ENCODE peak calls at places on chromosome 12, in eight cellular contexts. One of them, this sample, is unnamed.

GRCh38 chr12:62813031-62813829 is 121.7 kb downstream of the PPM1H start:
- DNase-seq in HepG2: no peak
- DNase-seq in fibroblast of the aortic adventitia: peak
- DNase-seq in AG04449: no peak
- DNase-seq in lower leg skin: peak
- DNase-seq in pancreas: peak
- DNase-seq in fibroblast of pulmonary artery: peak
- DNase-seq in astrocyte of the cerebellum: peak
- DNase-seq in this sample: peak

GRCh38 chr12:74539765-74540526 is 2.3 kb downstream of the ATXN7L3B start:
- DNase-seq in HepG2: no peak
- DNase-seq in fibroblast of the aortic adventitia: peak
- DNase-seq in AG04449: no peak
- DNase-seq in lower leg skin: no peak
- DNase-seq in pancreas: no peak
- DNase-seq in fibroblast of pulmonary artery: no peak
- DNase-seq in astrocyte of the cerebellum: no peak
- DNase-seq in this sample: no peak

GRCh38 chr12:44968960-44969359 is 81.9 kb downstream of the DBX2 start:
- DNase-seq in HepG2: no peak
- DNase-seq in fibroblast of the aortic adventitia: no peak
- DNase-seq in AG04449: no peak
- DNase-seq in lower leg skin: no peak
- DNase-seq in pancreas: no peak
- DNase-seq in fibroblast of pulmonary artery: no peak
- DNase-seq in astrocyte of the cerebellum: no peak
- DNase-seq in this sample: no peak

GRCh38 chr12:40055227-40055579 is 50.7 kb downstream of the SLC2A13 start:
- DNase-seq in HepG2: no peak
- DNase-seq in fibroblast of the aortic adventitia: no peak
- DNase-seq in AG04449: no peak
- DNase-seq in lower leg skin: no peak
- DNase-seq in pancreas: no peak
- DNase-seq in fibroblast of pulmonary artery: peak
- DNase-seq in astrocyte of the cerebellum: no peak
- DNase-seq in this sample: no peak

GRCh38 chr12:6062427-6063378 is 61.8 kb downstream of the VWF start:
- DNase-seq in HepG2: peak
- DNase-seq in fibroblast of the aortic adventitia: peak
- DNase-seq in AG04449: no peak
- DNase-seq in lower leg skin: no peak
- DNase-seq in pancreas: peak
- DNase-seq in fibroblast of pulmonary artery: peak
- DNase-seq in astrocyte of the cerebellum: no peak
- DNase-seq in this sample: no peak

GRCh38 chr12:116123511-116124258 is 153.8 kb downstream of the MED13L start:
- DNase-seq in HepG2: no peak
- DNase-seq in fibroblast of the aortic adventitia: peak
- DNase-seq in AG04449: no peak
- DNase-seq in lower leg skin: peak
- DNase-seq in pancreas: peak
- DNase-seq in fibroblast of pulmonary artery: peak
- DNase-seq in astrocyte of the cerebellum: peak
- DNase-seq in this sample: no peak

GRCh38 chr12:22051114-22051698 is 5.2 kb downstream of the CMAS start:
- DNase-seq in HepG2: no peak
- DNase-seq in fibroblast of the aortic adventitia: no peak
- DNase-seq in AG04449: no peak
- DNase-seq in lower leg skin: no peak
- DNase-seq in pancreas: no peak
- DNase-seq in fibroblast of pulmonary artery: no peak
- DNase-seq in astrocyte of the cerebellum: no peak
- DNase-seq in this sample: no peak

GRCh38 chr12:119693006-119693405 is 25.1 kb downstream of the PRKAB1 start:
- DNase-seq in HepG2: no peak
- DNase-seq in fibroblast of the aortic adventitia: peak
- DNase-seq in AG04449: peak
- DNase-seq in lower leg skin: no peak
- DNase-seq in pancreas: peak
- DNase-seq in fibroblast of pulmonary artery: peak
- DNase-seq in astrocyte of the cerebellum: peak
- DNase-seq in this sample: peak

GRCh38 chr12:128165387-128165786 is 101.6 kb upstream of the TMEM132C start:
- DNase-seq in HepG2: no peak
- DNase-seq in fibroblast of the aortic adventitia: no peak
- DNase-seq in AG04449: no peak
- DNase-seq in lower leg skin: no peak
- DNase-seq in pancreas: no peak
- DNase-seq in fibroblast of pulmonary artery: no peak
- DNase-seq in astrocyte of the cerebellum: no peak
- DNase-seq in this sample: no peak

GRCh38 chr12:484096-484495 is 24.4 kb downstream of the B4GALNT3 start:
- DNase-seq in HepG2: no peak
- DNase-seq in fibroblast of the aortic adventitia: no peak
- DNase-seq in AG04449: no peak
- DNase-seq in lower leg skin: no peak
- DNase-seq in pancreas: no peak
- DNase-seq in fibroblast of pulmonary artery: no peak
- DNase-seq in astrocyte of the cerebellum: no peak
- DNase-seq in this sample: no peak

GRCh38 chr12:79161249-79161934 is 296.8 kb downstream of the SYT1 start:
- DNase-seq in HepG2: no peak
- DNase-seq in fibroblast of the aortic adventitia: no peak
- DNase-seq in AG04449: no peak
- DNase-seq in lower leg skin: no peak
- DNase-seq in pancreas: no peak
- DNase-seq in fibroblast of pulmonary artery: no peak
- DNase-seq in astrocyte of the cerebellum: no peak
- DNase-seq in this sample: no peak

DNA sequence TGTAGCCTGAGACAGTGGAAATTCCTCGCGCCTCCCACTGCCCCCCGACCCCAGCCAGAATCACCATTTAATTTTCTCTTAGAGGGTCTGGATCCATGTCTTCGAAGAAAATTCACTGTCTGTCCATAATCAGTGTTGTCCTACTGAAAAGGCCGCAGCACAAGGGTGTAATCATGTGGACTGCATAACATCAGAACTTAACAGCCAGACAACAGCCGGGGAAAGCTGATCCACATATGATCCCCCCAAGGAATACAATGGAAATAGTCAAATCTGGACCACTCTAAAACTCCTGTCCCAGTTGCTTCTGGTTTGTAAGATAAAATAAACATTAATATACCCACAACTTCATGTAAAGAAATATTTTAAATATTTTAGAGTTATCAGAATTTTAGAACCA is 177.5 kb downstream of the SSPN start:
- DNase-seq in HepG2: no peak
- DNase-seq in fibroblast of the aortic adventitia: no peak
- DNase-seq in AG04449: no peak
- DNase-seq in lower leg skin: no peak
- DNase-seq in pancreas: no peak
- DNase-seq in fibroblast of pulmonary artery: no peak
- DNase-seq in astrocyte of the cerebellum: no peak
- DNase-seq in this sample: no peak
- TF ChIP-seq CTCF in HepG2: no peak
- TF ChIP-seq CTCF in fibroblast of the aortic adventitia: no peak
- TF ChIP-seq CTCF in AG04449: no peak
- TF ChIP-seq CTCF in lower leg skin: no peak
- TF ChIP-seq CTCF in pancreas: no peak
- TF ChIP-seq CTCF in fibroblast of pulmonary artery: no peak
- TF ChIP-seq CTCF in astrocyte of the cerebellum: no peak
- TF ChIP-seq CTCF in this sample: no peak

DNA sequence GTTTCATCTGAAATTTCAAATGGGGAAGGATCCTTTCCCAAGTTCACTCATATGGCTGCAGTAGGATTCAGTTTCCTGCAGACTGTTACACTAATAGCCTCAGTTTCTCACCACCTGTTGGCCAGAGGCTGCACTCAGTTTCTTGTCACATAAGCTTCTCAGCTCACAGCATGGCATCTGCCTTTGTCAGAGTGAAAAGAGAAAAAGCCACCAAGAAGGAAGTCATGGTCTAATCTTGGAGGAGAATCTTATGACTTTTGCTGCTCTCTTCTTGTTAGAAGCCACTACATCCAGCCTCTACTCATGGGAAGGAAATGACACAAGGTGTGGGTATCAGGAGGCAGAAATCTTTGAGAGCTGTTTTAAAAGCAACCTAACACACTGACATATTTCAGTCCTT is 39.4 kb upstream of the BTG1 start:
- DNase-seq in HepG2: no peak
- DNase-seq in fibroblast of the aortic adventitia: no peak
- DNase-seq in AG04449: no peak
- DNase-seq in lower leg skin: no peak
- DNase-seq in pancreas: no peak
- DNase-seq in fibroblast of pulmonary artery: no peak
- DNase-seq in astrocyte of the cerebellum: no peak
- DNase-seq in this sample: no peak
- TF ChIP-seq CTCF in HepG2: no peak
- TF ChIP-seq CTCF in fibroblast of the aortic adventitia: no peak
- TF ChIP-seq CTCF in AG04449: no peak
- TF ChIP-seq CTCF in lower leg skin: no peak
- TF ChIP-seq CTCF in pancreas: no peak
- TF ChIP-seq CTCF in fibroblast of pulmonary artery: no peak
- TF ChIP-seq CTCF in astrocyte of the cerebellum: no peak
- TF ChIP-seq CTCF in this sample: no peak

GRCh38 chr12:46384451-46385301 is 12.1 kb upstream of the SLC38A2 start:
- DNase-seq in HepG2: no peak
- DNase-seq in fibroblast of the aortic adventitia: peak
- DNase-seq in AG04449: no peak
- DNase-seq in lower leg skin: no peak
- DNase-seq in pancreas: no peak
- DNase-seq in fibroblast of pulmonary artery: peak
- DNase-seq in astrocyte of the cerebellum: no peak
- DNase-seq in this sample: no peak

GRCh38 chr12:46382974-46383653 is 10.5 kb upstream of the SLC38A2 start:
- DNase-seq in HepG2: peak
- DNase-seq in fibroblast of the aortic adventitia: peak
- DNase-seq in AG04449: no peak
- DNase-seq in lower leg skin: peak
- DNase-seq in pancreas: peak
- DNase-seq in fibroblast of pulmonary artery: peak
- DNase-seq in astrocyte of the cerebellum: peak
- DNase-seq in this sample: peak

GRCh38 chr12:46382425-46382973 is 9.9 kb upstream of the SLC38A2 start:
- DNase-seq in HepG2: no peak
- DNase-seq in fibroblast of the aortic adventitia: no peak
- DNase-seq in AG04449: no peak
- DNase-seq in lower leg skin: no peak
- DNase-seq in pancreas: peak
- DNase-seq in fibroblast of pulmonary artery: no peak
- DNase-seq in astrocyte of the cerebellum: no peak
- DNase-seq in this sample: no peak

GRCh38 chr12:46385439-46385838 is 12.9 kb upstream of the SLC38A2 start:
- DNase-seq in HepG2: peak
- DNase-seq in fibroblast of the aortic adventitia: no peak
- DNase-seq in AG04449: no peak
- DNase-seq in lower leg skin: no peak
- DNase-seq in pancreas: no peak
- DNase-seq in fibroblast of pulmonary artery: no peak
- DNase-seq in astrocyte of the cerebellum: no peak
- DNase-seq in this sample: no peak

GRCh38 chr12:46383654-46384450 is 11.3 kb upstream of the SLC38A2 start:
- DNase-seq in HepG2: peak
- DNase-seq in fibroblast of the aortic adventitia: peak
- DNase-seq in AG04449: no peak
- DNase-seq in lower leg skin: peak
- DNase-seq in pancreas: peak
- DNase-seq in fibroblast of pulmonary artery: peak
- DNase-seq in astrocyte of the cerebellum: peak
- DNase-seq in this sample: peak
- TF ChIP-seq CTCF in HepG2: no peak
- TF ChIP-seq CTCF in fibroblast of the aortic adventitia: no peak
- TF ChIP-seq CTCF in AG04449: no peak
- TF ChIP-seq CTCF in lower leg skin: no peak
- TF ChIP-seq CTCF in pancreas: no peak
- TF ChIP-seq CTCF in fibroblast of pulmonary artery: no peak
- TF ChIP-seq CTCF in astrocyte of the cerebellum: no peak
- TF ChIP-seq CTCF in this sample: peak

GRCh38 chr12:69988601-69989194 is 163.7 kb downstream of the MYRFL start:
- DNase-seq in HepG2: no peak
- DNase-seq in fibroblast of the aortic adventitia: peak
- DNase-seq in AG04449: peak
- DNase-seq in lower leg skin: no peak
- DNase-seq in pancreas: no peak
- DNase-seq in fibroblast of pulmonary artery: peak
- DNase-seq in astrocyte of the cerebellum: no peak
- DNase-seq in this sample: peak

GRCh38 chr12:69986109-69986508 is 161.1 kb downstream of the MYRFL start:
- DNase-seq in HepG2: no peak
- DNase-seq in fibroblast of the aortic adventitia: no peak
- DNase-seq in AG04449: no peak
- DNase-seq in lower leg skin: no peak
- DNase-seq in pancreas: no peak
- DNase-seq in fibroblast of pulmonary artery: no peak
- DNase-seq in astrocyte of the cerebellum: no peak
- DNase-seq in this sample: no peak

GRCh38 chr12:69987453-69988102 is 162.6 kb downstream of the MYRFL start:
- DNase-seq in HepG2: peak
- DNase-seq in fibroblast of the aortic adventitia: peak
- DNase-seq in AG04449: peak
- DNase-seq in lower leg skin: peak
- DNase-seq in pancreas: peak
- DNase-seq in fibroblast of pulmonary artery: peak
- DNase-seq in astrocyte of the cerebellum: peak
- DNase-seq in this sample: peak

GRCh38 chr12:69984216-69984615 is 159.2 kb downstream of the MYRFL start:
- DNase-seq in HepG2: no peak
- DNase-seq in fibroblast of the aortic adventitia: no peak
- DNase-seq in AG04449: no peak
- DNase-seq in lower leg skin: no peak
- DNase-seq in pancreas: no peak
- DNase-seq in fibroblast of pulmonary artery: no peak
- DNase-seq in astrocyte of the cerebellum: no peak
- DNase-seq in this sample: no peak

GRCh38 chr12:69985656-69986055 is 160.6 kb downstream of the MYRFL start:
- DNase-seq in HepG2: peak
- DNase-seq in fibroblast of the aortic adventitia: no peak
- DNase-seq in AG04449: no peak
- DNase-seq in lower leg skin: no peak
- DNase-seq in pancreas: no peak
- DNase-seq in fibroblast of pulmonary artery: no peak
- DNase-seq in astrocyte of the cerebellum: no peak
- DNase-seq in this sample: no peak
- TF ChIP-seq CTCF in HepG2: peak
- TF ChIP-seq CTCF in fibroblast of the aortic adventitia: peak
- TF ChIP-seq CTCF in AG04449: peak
- TF ChIP-seq CTCF in lower leg skin: no peak
- TF ChIP-seq CTCF in pancreas: no peak
- TF ChIP-seq CTCF in fibroblast of pulmonary artery: peak
- TF ChIP-seq CTCF in astrocyte of the cerebellum: no peak
- TF ChIP-seq CTCF in this sample: no peak

This sample was measured in AG09319.